ENCODE peak calls at places on chromosomes 1 and 21, in ten cellular contexts. N, M, K, J, Z, B, W, A, T and E are unnamed samples.

GRCh38 chr1:179091691-179092165 is 9.9 kb downstream of the TOR3A start:
- DNase-seq in N (peak; percentile 82), M (no peak), K (peak; percentile 34), J (no peak), Z (no peak), B (no peak), W (no peak), A (no peak), T (no peak), E (no peak)

GRCh38 chr1:12604114-12604874 is 13.7 kb downstream of the DHRS3 start:
- DNase-seq in N (peak; percentile 96), M (peak; percentile 66), K (peak; percentile 90), J (no peak), Z (no peak), B (peak; percentile 76), W (peak; percentile 64), A (peak; percentile 97), T (no peak), E (no peak)

GRCh38 chr21:39630191-39630591 is 17.5 kb downstream of the B3GALT5 start:
- DNase-seq in N (peak; percentile 28), M (no peak), K (no peak), J (no peak), Z (no peak), B (peak; percentile 68), W (no peak), A (peak; percentile 88), T (no peak), E (no peak)

GRCh38 chr21:43370091-43370658 is 56.8 kb downstream of the SIK1 start:
- DNase-seq in N (peak; percentile 70), M (no peak), K (no peak), J (no peak), Z (no peak), B (no peak), W (no peak), A (no peak), T (peak; percentile 88), E (no peak)

GRCh38 chr1:185108324-185108723 is 48.4 kb downstream of the TRMT1L start:
- DNase-seq in N (peak; percentile 46), M (no peak), K (no peak), J (peak; percentile 4), Z (no peak), B (no peak), W (no peak), A (no peak), T (peak; percentile 57), E (no peak)

GRCh38 chr1:10105484-10105883 is 72.7 kb downstream of the UBE4B start:
- DNase-seq in N (no peak), M (no peak), K (no peak), J (no peak), Z (no peak), B (no peak), W (no peak), A (no peak), T (no peak), E (no peak)

GRCh38 chr1:205261946-205262668 is 34.4 kb downstream of the TMCC2 start:
- DNase-seq in N (peak; percentile 61), M (no peak), K (peak; percentile 44), J (no peak), Z (no peak), B (no peak), W (no peak), A (no peak), T (no peak), E (peak; percentile 61)

GRCh38 chr1:215682232-215682631 is 115.1 kb downstream of the KCTD3 start:
- DNase-seq in N (peak; percentile 18), M (no peak), K (no peak), J (no peak), Z (peak; percentile 18), B (no peak), W (peak; percentile 19), A (peak; percentile 74), T (no peak), E (peak; percentile 7)

GRCh38 chr1:55506686-55507577 is 291.8 kb upstream of the USP24 start:
- DNase-seq in N (peak; percentile 69), M (peak; percentile 16), K (no peak), J (no peak), Z (no peak), B (no peak), W (no peak), A (peak; percentile 96), T (no peak), E (no peak)

GRCh38 chr1:156461781-156462647 is 38.6 kb downstream of the MEF2D start:
- DNase-seq in N (peak; percentile 52), M (peak; percentile 44), K (no peak), J (no peak), Z (no peak), B (no peak), W (no peak), A (no peak), T (no peak), E (peak; percentile 29)

GRCh38 chr1:226816585-226816984 is 53.8 kb upstream of the PSEN2 start:
- DNase-seq in N (peak; percentile 54), M (no peak), K (no peak), J (no peak), Z (no peak), B (peak; percentile 71), W (no peak), A (peak; percentile 93), T (no peak), E (no peak)

GRCh38 chr1:119713538-119714456 is 2.1 kb downstream of the PHGDH start:
- DNase-seq in N (peak; percentile 59), M (no peak), K (peak; percentile 21), J (peak; percentile 24), Z (no peak), B (no peak), W (no peak), A (peak; percentile 4), T (no peak), E (peak; percentile 82)

DNA sequence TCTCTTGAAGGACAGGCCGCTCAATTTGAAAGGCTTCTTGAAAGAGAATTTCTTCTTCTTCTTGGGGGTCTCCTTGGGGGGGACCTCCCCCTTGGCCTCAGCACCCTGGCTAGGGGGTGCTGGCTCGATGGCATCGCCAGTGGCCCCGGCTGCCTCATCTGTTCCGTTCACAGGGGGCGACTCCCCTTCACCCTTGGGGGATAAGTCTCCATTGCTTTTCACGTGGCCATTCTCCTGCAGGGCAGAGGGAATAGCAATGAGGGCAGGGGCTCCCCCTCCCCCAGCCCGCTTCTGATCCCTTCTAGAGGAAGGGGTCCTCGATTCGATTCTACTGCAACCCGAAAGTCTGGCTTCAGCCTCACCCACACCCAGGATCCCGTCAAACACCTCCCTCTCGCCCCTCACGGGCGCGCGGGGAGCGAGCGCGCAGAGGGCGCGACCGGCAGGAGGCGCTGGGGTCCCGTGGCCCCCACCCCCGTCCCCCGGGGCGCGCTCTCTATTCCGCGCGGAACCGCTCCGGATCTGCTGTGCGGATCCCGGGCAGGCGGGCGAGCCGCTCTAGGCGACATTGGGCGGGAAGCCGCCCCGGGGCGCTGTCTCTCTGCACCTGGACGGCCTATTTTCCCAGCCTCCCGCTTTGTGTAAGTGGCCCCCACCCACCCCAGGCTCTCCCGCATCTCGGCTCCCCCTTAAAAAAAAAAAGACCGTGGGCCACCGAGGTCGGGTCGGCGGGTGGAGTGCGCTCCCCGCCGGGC is 992 bp downstream of the MARCKSL1 start:
- DNase-seq in N (peak; percentile 72), M (peak; percentile 34), K (peak; percentile 80), J (peak; percentile 80), Z (peak; percentile 40), B (no peak), W (peak; percentile 89), A (peak; percentile 46), T (peak; percentile 82), E (peak; percentile 55)
- H3K4me2 ChIP-seq in N (peak overlapping the region; percentile 77), M (peak overlapping the region; percentile 84), K (peak overlapping the region; percentile 94), J (peak overlapping the region; percentile 99), Z (peak overlapping the region; percentile 79), B (peak overlapping the region; percentile 93), W (peak overlapping the region; percentile 98), A (peak overlapping the region; percentile 98), T (peak overlapping the region; percentile 99), E (peak overlapping the region; percentile 98)

GRCh38 chr1:182507685-182508084 is 57.7 kb downstream of the RGSL1 start:
- DNase-seq in N (no peak), M (peak; percentile 11), K (peak; percentile 19), J (no peak), Z (peak; percentile 2), B (no peak), W (no peak), A (no peak), T (no peak), E (no peak)
- H3K9me2 ChIP-seq in N (no peaks in the 10 kb centered on the region), M (no peaks in the 10 kb centered on the region), K (no peaks in the 10 kb centered on the region), J (no peaks in the 10 kb centered on the region), Z (no peaks in the 10 kb centered on the region), B (no peaks in the 10 kb centered on the region), W (no peaks in the 10 kb centered on the region), A (no peaks in the 10 kb centered on the region), T (no peaks in the 10 kb centered on the region), E (no peaks in the 10 kb centered on the region)

GRCh38 chr1:3700631-3701030 is 48.3 kb downstream of the TP73 start:
- DNase-seq in N (no peak), M (no peak), K (no peak), J (no peak), Z (no peak), B (no peak), W (no peak), A (no peak), T (no peak), E (no peak)

GRCh38 chr1:3703786-3704396 is 48.4 kb upstream of the CCDC27 start:
- DNase-seq in N (no peak), M (peak; percentile 64), K (no peak), J (no peak), Z (no peak), B (no peak), W (no peak), A (no peak), T (no peak), E (no peak)

GRCh38 chr1:3702990-3703728 is 49.1 kb upstream of the CCDC27 start:
- DNase-seq in N (peak; percentile 70), M (no peak), K (no peak), J (no peak), Z (no peak), B (no peak), W (peak; percentile 78), A (peak; percentile 71), T (no peak), E (no peak)

GRCh38 chr1:3705341-3705950 is 46.8 kb upstream of the CCDC27 start:
- DNase-seq in N (no peak), M (no peak), K (no peak), J (no peak), Z (no peak), B (no peak), W (no peak), A (no peak), T (no peak), E (no peak)

GRCh38 chr1:3702528-3702927 is 49.7 kb upstream of the CCDC27 start:
- DNase-seq in N (no peak), M (no peak), K (no peak), J (no peak), Z (no peak), B (no peak), W (no peak), A (no peak), T (no peak), E (no peak)
- H3K4me2 ChIP-seq in N (no peak overlapping the region), M (no peak overlapping the region), K (no peak overlapping the region), J (no peak overlapping the region), Z (no peak overlapping the region), B (no peak overlapping the region), W (no peak overlapping the region), A (no peak overlapping the region), T (no peak overlapping the region), E (no peak overlapping the region)

DNA sequence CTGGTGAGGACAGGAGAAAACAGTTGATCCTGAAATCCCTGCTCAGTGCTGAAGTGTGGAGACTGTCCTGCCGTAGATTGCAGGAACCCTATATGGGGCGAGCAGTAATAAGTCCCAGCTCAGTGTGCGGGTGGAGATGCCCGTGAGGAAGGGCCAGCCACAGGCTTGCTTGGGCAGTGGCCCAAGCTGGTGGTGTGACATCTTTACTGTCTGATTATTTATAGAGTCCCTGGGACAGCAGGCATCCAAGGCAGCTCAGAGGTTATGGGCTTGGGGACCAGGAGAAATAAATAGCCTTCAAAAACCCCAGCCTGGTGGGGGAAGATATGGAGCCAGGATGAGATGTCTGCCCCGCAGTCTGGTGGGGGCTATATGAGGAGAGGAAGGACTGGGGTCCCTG is 170.7 kb upstream of the POU3F1 start:
- DNase-seq in N (no peak), M (no peak), K (no peak), J (no peak), Z (no peak), B (no peak), W (no peak), A (no peak), T (no peak), E (no peak)
- H3K9me2 ChIP-seq in N (no peaks in the 10 kb centered on the region), M (no peaks in the 10 kb centered on the region), K (no peaks in the 10 kb centered on the region), J (no peaks in the 10 kb centered on the region), Z (no peaks in the 10 kb centered on the region), B (no peaks in the 10 kb centered on the region), W (no peaks in the 10 kb centered on the region), A (no peaks in the 10 kb centered on the region), T (no peaks in the 10 kb centered on the region), E (no peaks in the 10 kb centered on the region)